ENCODE peak calls at places on chromosome 2, in five cellular contexts. R is cardiac fibroblast, B is dorsolateral prefrontal cortex, F is heart right ventricle, A is choroid plexus epithelial cell. K is an unnamed sample.

GRCh38 chr2:176885661-176886060 is 326.9 kb upstream of the HNRNPA3 start:
- DNase-seq in B (no peak), F (no peak), A (no peak), R (no peak), K (no peak)

GRCh38 chr2:28321426-28321825 is 71.2 kb upstream of the FOSL2 start:
- DNase-seq in B (no peak), R (peak), A (peak), F (no peak), K (no peak)

GRCh38 chr2:212618636-212619035 is 80.0 kb upstream of the ERBB4 start:
- DNase-seq in R (peak), A (peak), B (no peak), F (no peak), K (no peak)

GRCh38 chr2:84022810-84023431 is 436.2 kb downstream of the SUCLG1 start:
- DNase-seq in A (peak), F (no peak), R (peak), B (no peak), K (peak)

GRCh38 chr2:8569332-8569930 is 112.4 kb upstream of the ID2 start:
- DNase-seq in R (no peak), F (no peak), A (no peak), B (no peak), K (no peak)

GRCh38 chr2:38765149-38765548 is 12.9 kb upstream of the GEMIN6 start:
- DNase-seq in R (peak), A (peak), F (no peak), B (no peak), K (no peak)

GRCh38 chr2:55779459-55780421 is 86.1 kb upstream of the PNPT1 start:
- DNase-seq in A (peak), R (peak), B (no peak), F (no peak), K (no peak)

GRCh38 chr2:198957183-198957582 is 500.6 kb downstream of the SATB2 start:
- DNase-seq in R (no peak), F (no peak), B (no peak), A (no peak), K (no peak)

GRCh38 chr2:197677483-197677882 is 2.1 kb upstream of the RFTN2 start:
- DNase-seq in F (no peak), B (no peak), A (peak), R (peak), K (no peak)

GRCh38 chr2:47631306-47631705 is 151.6 kb upstream of the MSH6 start:
- DNase-seq in F (no peak), B (no peak), A (no peak), R (no peak), K (no peak)

GRCh38 chr2:76274154-76274553 is 563.4 kb upstream of the GCFC2 start:
- DNase-seq in A (no peak), R (no peak), F (no peak), B (no peak), K (no peak)

GRCh38 chr2:152491139-152491472 is 156.1 kb downstream of the FMNL2 start:
- DNase-seq in F (peak), R (no peak), B (peak), A (no peak), K (no peak)

GRCh38 chr2:2846379-2847130 is 515.5 kb upstream of the MYT1L start:
- DNase-seq in F (peak), A (no peak), R (no peak), B (no peak), K (no peak)

GRCh38 chr2:19021100-19021476 is 337.3 kb downstream of the OSR1 start:
- DNase-seq in A (peak), R (peak), B (no peak), F (no peak), K (no peak)

GRCh38 chr2:60368437-60368836 is 185.0 kb downstream of the BCL11A start:
- DNase-seq in F (peak), B (no peak), R (no peak), A (no peak), K (no peak)

GRCh38 chr2:189267925-189268579 is 88.5 kb upstream of the COL5A2 start:
- DNase-seq in B (no peak), F (no peak), A (peak), R (peak), K (no peak)

GRCh38 chr2:20012282-20013060 is at the start of gene MATN3:
- DNase-seq in F (peak), R (peak), A (peak), B (no peak), K (no peak)

GRCh38 chr2:15636972-15637785 is 45.5 kb downstream of the DDX1 start:
- DNase-seq in F (peak), A (peak), R (peak), B (peak), K (no peak)
- TF ChIP-seq CTCF in F (peak), A (peak), R (peak), B (peak), K (peak)

GRCh38 chr2:195364015-195364965 is 292.7 kb upstream of the SLC39A10 start:
- DNase-seq in A (peak), R (peak), F (no peak), B (no peak), K (no peak)

GRCh38 chr2:195367713-195368529 is 289.1 kb upstream of the SLC39A10 start:
- DNase-seq in R (no peak), B (no peak), A (no peak), F (no peak), K (no peak)

GRCh38 chr2:195369217-195369587 is 287.8 kb upstream of the SLC39A10 start:
- DNase-seq in F (no peak), A (no peak), B (no peak), R (no peak), K (no peak)

GRCh38 chr2:195370167-195370943 is 286.7 kb upstream of the SLC39A10 start:
- DNase-seq in B (no peak), F (no peak), A (no peak), R (no peak), K (no peak)

DNA sequence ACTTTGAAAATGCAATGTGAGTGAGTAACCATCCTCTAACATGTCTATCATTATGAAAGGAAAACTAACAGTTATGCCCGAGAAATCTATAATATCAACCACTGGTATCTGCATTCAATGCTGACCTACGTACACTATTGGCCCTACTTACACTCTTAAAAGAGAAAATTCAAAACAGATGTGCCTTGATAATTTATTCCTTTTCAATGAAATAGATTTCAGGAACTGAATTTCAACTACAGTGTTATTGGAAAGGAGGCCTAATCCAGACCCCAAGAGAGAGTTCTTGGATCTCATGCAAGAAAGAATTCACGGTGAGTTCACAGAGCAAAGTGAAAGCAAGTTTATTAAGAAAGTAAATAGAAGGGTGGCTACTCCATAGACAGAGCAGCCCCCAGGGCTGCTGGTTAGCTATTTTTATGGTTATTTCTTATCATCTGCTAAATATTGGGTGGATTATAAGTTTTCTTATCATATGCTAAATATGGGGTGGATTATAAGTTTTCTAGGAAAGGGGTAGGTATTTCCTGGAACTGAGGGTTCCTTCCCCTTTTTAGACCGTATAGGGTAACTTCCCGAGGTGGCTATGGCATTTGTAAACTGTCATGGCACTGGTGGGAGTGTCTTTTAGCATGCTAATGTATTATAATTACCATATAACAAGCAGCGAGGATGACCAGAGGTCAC is 288.4 kb upstream of the SLC39A10 start:
- DNase-seq in A (no peak), F (no peak), B (no peak), R (no peak), K (no peak)
- H3K4me3 ChIP-seq in A (no peak), F (no peak), B (no peak), R (no peak), K (no peak)

DNA sequence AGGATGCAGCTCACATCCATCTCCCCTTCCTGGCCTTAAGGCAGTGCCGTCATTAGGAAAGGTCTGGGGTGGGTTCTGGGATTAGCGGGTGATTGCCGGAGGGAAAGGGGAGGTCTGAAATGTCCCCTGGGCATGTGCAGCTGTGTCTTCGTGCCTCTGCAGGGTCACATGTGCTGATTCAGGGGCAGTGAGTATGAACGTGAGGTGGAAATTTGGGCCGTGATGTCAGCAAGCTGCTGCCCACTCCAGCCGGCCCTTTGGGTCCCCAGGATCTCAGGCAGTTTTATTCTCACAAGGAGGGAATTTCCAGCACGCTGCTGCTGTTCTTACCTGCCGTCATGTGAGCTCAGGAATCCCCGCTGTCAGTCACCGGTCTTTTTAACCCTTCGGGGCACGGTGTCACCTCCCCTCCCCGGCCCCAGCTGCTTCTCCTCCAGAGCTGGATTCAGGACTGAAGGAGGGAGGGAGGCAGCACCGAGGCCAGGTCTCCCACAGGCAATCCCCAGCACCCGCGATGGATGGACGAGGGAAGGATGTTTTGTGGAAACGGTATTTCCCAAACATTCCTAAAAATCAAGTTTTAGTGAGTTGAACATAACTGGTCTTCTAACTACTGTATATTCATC is 23.5 kb downstream of the GPR35 start:
- DNase-seq in B (no peak), A (no peak), R (no peak), F (no peak), K (no peak)
- TF ChIP-seq CTCF in B (no peak), A (no peak), R (no peak), F (no peak), K (no peak)

GRCh38 chr2:44479127-44479887 is 117.6 kb downstream of the CAMKMT start:
- DNase-seq in F (no peak), R (peak), B (no peak), A (peak), K (peak)

GRCh38 chr2:44477657-44478414 is 116.1 kb downstream of the CAMKMT start:
- DNase-seq in F (no peak), B (no peak), A (no peak), R (no peak), K (no peak)

DNA sequence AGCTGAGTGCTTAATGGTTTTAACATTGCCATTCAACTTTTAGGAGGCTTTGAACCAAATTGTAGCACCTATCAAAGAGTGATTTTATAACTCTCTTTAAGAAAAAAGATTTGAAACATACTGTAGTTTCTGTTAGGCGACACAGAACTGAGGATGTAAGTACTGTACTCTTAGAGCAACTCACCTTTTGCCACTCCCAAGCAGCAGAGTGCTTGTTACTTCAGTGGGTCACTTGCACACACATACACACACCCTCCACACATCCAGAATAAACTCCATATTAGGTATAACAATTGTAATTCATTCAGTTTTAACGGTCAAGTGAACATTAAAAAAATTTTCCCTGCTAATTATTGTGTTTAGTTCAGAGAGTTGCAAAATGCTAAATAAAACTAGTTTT is 118.3 kb downstream of the CAMKMT start:
- DNase-seq in A (no peak), F (no peak), R (no peak), B (no peak), K (no peak)
- H3K4me3 ChIP-seq in A (no peak), F (no peak), R (no peak), B (no peak), K (no peak)

DNA sequence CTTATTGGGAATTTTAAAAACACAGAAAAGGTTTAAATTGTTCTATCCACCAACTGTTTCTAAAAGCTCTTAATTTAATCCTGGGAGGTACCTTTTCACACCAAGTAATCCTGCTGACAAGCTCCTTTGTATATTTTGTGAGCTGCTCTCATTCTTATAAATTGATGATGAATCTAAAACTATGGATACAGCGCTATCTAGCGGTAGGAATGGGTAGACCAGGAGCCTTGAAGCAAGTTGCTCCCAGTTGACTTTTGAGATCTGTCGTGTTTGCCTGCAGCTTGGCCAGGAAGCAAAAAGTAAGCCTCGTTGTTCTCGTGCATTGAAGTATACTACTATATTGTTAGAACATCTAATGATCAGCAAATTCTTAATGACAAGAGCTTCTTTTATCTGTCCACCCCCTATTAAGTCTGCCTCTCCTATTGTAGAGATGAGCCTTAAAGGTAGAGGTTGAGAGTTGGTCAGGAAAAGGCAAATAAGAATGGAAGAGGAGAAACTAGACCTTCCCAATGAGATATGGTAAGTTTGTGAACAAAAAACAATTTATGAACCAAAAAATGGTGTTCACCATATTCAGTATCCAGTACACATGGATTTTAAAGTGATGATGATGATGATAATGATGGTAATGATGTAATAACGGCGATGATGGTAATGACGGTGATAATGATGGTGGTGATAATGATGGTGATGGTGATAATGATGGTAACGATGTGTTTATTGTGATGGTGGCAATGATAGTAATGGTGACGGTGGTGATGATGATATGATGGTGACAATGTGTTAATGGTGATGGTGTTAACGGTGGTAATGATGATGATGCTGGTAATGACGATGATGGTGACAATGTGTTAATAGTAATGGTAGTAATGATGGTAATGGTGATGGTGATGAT is 212.1 kb upstream of the NCKAP5 start:
- DNase-seq in R (peak), B (no peak), F (no peak), A (peak), K (peak)
- TF ChIP-seq CTCF in R (peak), B (peak), F (peak), A (peak), K (peak)

DNA sequence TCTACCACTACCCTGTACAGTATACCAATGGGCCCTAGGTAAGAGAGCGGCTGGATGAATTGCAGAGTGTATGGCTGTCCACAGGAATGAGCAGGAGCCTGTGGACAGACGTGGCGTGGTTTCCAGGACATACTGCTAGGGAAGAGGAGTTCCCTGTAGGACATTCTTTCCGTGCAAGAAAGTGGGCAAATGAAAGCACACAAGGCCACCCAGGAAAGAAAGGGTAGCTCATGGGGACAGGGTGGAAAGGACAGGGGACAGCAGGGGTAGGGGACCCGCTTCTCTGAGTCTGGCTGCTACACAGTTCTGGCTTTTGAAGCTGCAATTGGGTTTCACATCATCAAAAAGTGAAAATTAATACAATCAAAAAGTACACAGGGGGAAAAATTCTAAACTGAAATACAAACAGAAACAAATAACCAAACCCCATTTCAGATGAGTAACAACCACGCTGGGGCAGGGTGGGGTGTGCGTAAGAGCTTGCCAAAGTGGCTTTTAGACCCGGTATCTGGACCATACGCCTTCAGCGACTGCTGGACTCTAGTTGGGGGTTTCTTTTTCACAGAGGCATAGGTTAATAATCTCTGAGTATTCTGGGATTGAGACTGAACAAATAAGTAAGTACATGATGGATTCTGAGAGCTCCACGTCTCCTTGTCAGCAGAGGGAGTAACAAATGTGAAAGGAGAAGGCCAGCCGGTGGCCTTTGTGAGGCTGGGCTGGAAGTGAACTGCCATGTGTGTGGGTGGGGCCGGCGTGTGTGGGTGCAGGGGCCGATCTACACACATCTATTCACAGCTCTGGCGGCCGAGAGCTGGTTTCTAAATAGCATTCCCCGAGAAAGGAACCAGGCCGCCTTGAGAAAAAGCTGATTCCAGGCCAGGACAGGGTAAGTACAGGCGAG is 84.0 kb downstream of the HDAC4 start:
- DNase-seq in R (peak), B (peak), F (peak), A (no peak), K (peak)
- H3K4me3 ChIP-seq in R (no peak), B (peak), F (peak), A (no peak), K (peak)

GRCh38 chr2:175183674-175184073 is 2.2 kb upstream of the ATP5MC3 start:
- DNase-seq in A (no peak), B (no peak), R (no peak), F (no peak), K (no peak)

GRCh38 chr2:175176624-175177023 is 4.9 kb downstream of the ATP5MC3 start:
- DNase-seq in R (no peak), B (no peak), F (no peak), A (no peak), K (no peak)

GRCh38 chr2:175180701-175181103 is 808 bp downstream of the ATP5MC3 start:
- DNase-seq in R (peak), B (no peak), A (peak), F (peak), K (no peak)

GRCh38 chr2:175181877-175182308 is 383 bp upstream of the ATP5MC3 start:
- DNase-seq in R (no peak), F (no peak), B (no peak), A (no peak), K (no peak)

GRCh38 chr2:175181104-175181876 is at the start of gene ATP5MC3:
- DNase-seq in A (peak), F (peak), B (peak), R (peak), K (peak)
- TF ChIP-seq CTCF in A (peak), F (no peak), B (no peak), R (peak), K (no peak)